ENCODE peak calls at places on chromosome 22, in ten cellular contexts. One of them, this sample, is unnamed.

GRCh38 chr22:48199667-48200066 is 1437.2 kb downstream of the TBC1D22A start:
- DNase-seq in foreskin keratinocyte: no peak
- DNase-seq in K562: no peak
- DNase-seq in bronchial epithelial cell: no peak
- DNase-seq in stimulated activated CD8-positive, alpha-beta memory T cell treated with anti-CD3 and anti-CD28 coated beads, Interleukin-15, amount 100 ng/mL, for 24 hours: no peak
- DNase-seq in T-cell: no peak
- DNase-seq in stimulated activated CD4-positive, alpha-beta T cell treated with anti-CD3 and anti-CD28 coated beads, TNF-alpha, amount 100 ng/mL, for 48 hours: no peak
- DNase-seq in NCI-H2081 treated with DMSO at 0.1 percent for 48 hours: no peak
- DNase-seq in choroid plexus epithelial cell: no peak
- DNase-seq in midbrain: no peak
- DNase-seq in this sample: no peak

GRCh38 chr22:20396639-20397038 is 2.7 kb downstream of the ZNF74 start:
- DNase-seq in midbrain: no peak
- DNase-seq in bronchial epithelial cell: no peak
- DNase-seq in K562: no peak
- DNase-seq in stimulated activated CD4-positive, alpha-beta T cell treated with anti-CD3 and anti-CD28 coated beads, TNF-alpha, amount 100 ng/mL, for 48 hours: no peak
- DNase-seq in T-cell: no peak
- DNase-seq in stimulated activated CD8-positive, alpha-beta memory T cell treated with anti-CD3 and anti-CD28 coated beads, Interleukin-15, amount 100 ng/mL, for 24 hours: no peak
- DNase-seq in foreskin keratinocyte: no peak
- DNase-seq in choroid plexus epithelial cell: peak
- DNase-seq in NCI-H2081 treated with DMSO at 0.1 percent for 48 hours: no peak
- DNase-seq in this sample: no peak

GRCh38 chr22:43334378-43334777 is 8.8 kb downstream of the SCUBE1 start:
- DNase-seq in stimulated activated CD4-positive, alpha-beta T cell treated with anti-CD3 and anti-CD28 coated beads, TNF-alpha, amount 100 ng/mL, for 48 hours: no peak
- DNase-seq in bronchial epithelial cell: no peak
- DNase-seq in NCI-H2081 treated with DMSO at 0.1 percent for 48 hours: no peak
- DNase-seq in choroid plexus epithelial cell: no peak
- DNase-seq in midbrain: no peak
- DNase-seq in K562: no peak
- DNase-seq in T-cell: no peak
- DNase-seq in foreskin keratinocyte: no peak
- DNase-seq in stimulated activated CD8-positive, alpha-beta memory T cell treated with anti-CD3 and anti-CD28 coated beads, Interleukin-15, amount 100 ng/mL, for 24 hours: no peak
- DNase-seq in this sample: no peak

GRCh38 chr22:46542011-46542985 is 4.9 kb upstream of the CELSR1 start:
- DNase-seq in K562: peak
- DNase-seq in stimulated activated CD4-positive, alpha-beta T cell treated with anti-CD3 and anti-CD28 coated beads, TNF-alpha, amount 100 ng/mL, for 48 hours: peak
- DNase-seq in stimulated activated CD8-positive, alpha-beta memory T cell treated with anti-CD3 and anti-CD28 coated beads, Interleukin-15, amount 100 ng/mL, for 24 hours: peak
- DNase-seq in T-cell: peak
- DNase-seq in choroid plexus epithelial cell: peak
- DNase-seq in foreskin keratinocyte: no peak
- DNase-seq in bronchial epithelial cell: peak
- DNase-seq in midbrain: peak
- DNase-seq in NCI-H2081 treated with DMSO at 0.1 percent for 48 hours: no peak
- DNase-seq in this sample: peak

GRCh38 chr22:45580703-45581381 is 78.2 kb downstream of the FBLN1 start:
- DNase-seq in midbrain: no peak
- DNase-seq in NCI-H2081 treated with DMSO at 0.1 percent for 48 hours: no peak
- DNase-seq in choroid plexus epithelial cell: no peak
- DNase-seq in K562: no peak
- DNase-seq in foreskin keratinocyte: no peak
- DNase-seq in T-cell: no peak
- DNase-seq in stimulated activated CD8-positive, alpha-beta memory T cell treated with anti-CD3 and anti-CD28 coated beads, Interleukin-15, amount 100 ng/mL, for 24 hours: no peak
- DNase-seq in bronchial epithelial cell: no peak
- DNase-seq in stimulated activated CD4-positive, alpha-beta T cell treated with anti-CD3 and anti-CD28 coated beads, TNF-alpha, amount 100 ng/mL, for 48 hours: no peak
- DNase-seq in this sample: no peak

GRCh38 chr22:29870574-29870973 is 12.4 kb upstream of the MTMR3 start:
- DNase-seq in choroid plexus epithelial cell: peak
- DNase-seq in stimulated activated CD8-positive, alpha-beta memory T cell treated with anti-CD3 and anti-CD28 coated beads, Interleukin-15, amount 100 ng/mL, for 24 hours: no peak
- DNase-seq in T-cell: no peak
- DNase-seq in foreskin keratinocyte: peak
- DNase-seq in bronchial epithelial cell: peak
- DNase-seq in K562: no peak
- DNase-seq in stimulated activated CD4-positive, alpha-beta T cell treated with anti-CD3 and anti-CD28 coated beads, TNF-alpha, amount 100 ng/mL, for 48 hours: no peak
- DNase-seq in NCI-H2081 treated with DMSO at 0.1 percent for 48 hours: no peak
- DNase-seq in midbrain: no peak
- DNase-seq in this sample: no peak

GRCh38 chr22:45893516-45893915 is 83.4 kb downstream of the WNT7B start:
- DNase-seq in stimulated activated CD4-positive, alpha-beta T cell treated with anti-CD3 and anti-CD28 coated beads, TNF-alpha, amount 100 ng/mL, for 48 hours: no peak
- DNase-seq in T-cell: no peak
- DNase-seq in K562: no peak
- DNase-seq in midbrain: no peak
- DNase-seq in choroid plexus epithelial cell: peak
- DNase-seq in bronchial epithelial cell: peak
- DNase-seq in NCI-H2081 treated with DMSO at 0.1 percent for 48 hours: no peak
- DNase-seq in foreskin keratinocyte: no peak
- DNase-seq in stimulated activated CD8-positive, alpha-beta memory T cell treated with anti-CD3 and anti-CD28 coated beads, Interleukin-15, amount 100 ng/mL, for 24 hours: no peak
- DNase-seq in this sample: no peak

GRCh38 chr22:44026630-44027511 is 2.8 kb downstream of the PARVB start:
- DNase-seq in midbrain: peak
- DNase-seq in K562: peak
- DNase-seq in NCI-H2081 treated with DMSO at 0.1 percent for 48 hours: no peak
- DNase-seq in bronchial epithelial cell: no peak
- DNase-seq in foreskin keratinocyte: no peak
- DNase-seq in stimulated activated CD8-positive, alpha-beta memory T cell treated with anti-CD3 and anti-CD28 coated beads, Interleukin-15, amount 100 ng/mL, for 24 hours: no peak
- DNase-seq in stimulated activated CD4-positive, alpha-beta T cell treated with anti-CD3 and anti-CD28 coated beads, TNF-alpha, amount 100 ng/mL, for 48 hours: peak
- DNase-seq in choroid plexus epithelial cell: peak
- DNase-seq in T-cell: peak
- DNase-seq in this sample: no peak

GRCh38 chr22:39212721-39213376 is 31.9 kb downstream of the PDGFB start:
- DNase-seq in T-cell: no peak
- DNase-seq in midbrain: no peak
- DNase-seq in bronchial epithelial cell: peak
- DNase-seq in K562: peak
- DNase-seq in NCI-H2081 treated with DMSO at 0.1 percent for 48 hours: no peak
- DNase-seq in choroid plexus epithelial cell: peak
- DNase-seq in stimulated activated CD8-positive, alpha-beta memory T cell treated with anti-CD3 and anti-CD28 coated beads, Interleukin-15, amount 100 ng/mL, for 24 hours: no peak
- DNase-seq in stimulated activated CD4-positive, alpha-beta T cell treated with anti-CD3 and anti-CD28 coated beads, TNF-alpha, amount 100 ng/mL, for 48 hours: no peak
- DNase-seq in foreskin keratinocyte: peak
- DNase-seq in this sample: no peak

GRCh38 chr22:21765909-21766529 is 30.4 kb upstream of the YPEL1 start:
- DNase-seq in K562: no peak
- DNase-seq in bronchial epithelial cell: no peak
- DNase-seq in midbrain: no peak
- DNase-seq in stimulated activated CD4-positive, alpha-beta T cell treated with anti-CD3 and anti-CD28 coated beads, TNF-alpha, amount 100 ng/mL, for 48 hours: no peak
- DNase-seq in stimulated activated CD8-positive, alpha-beta memory T cell treated with anti-CD3 and anti-CD28 coated beads, Interleukin-15, amount 100 ng/mL, for 24 hours: no peak
- DNase-seq in T-cell: no peak
- DNase-seq in choroid plexus epithelial cell: no peak
- DNase-seq in NCI-H2081 treated with DMSO at 0.1 percent for 48 hours: no peak
- DNase-seq in foreskin keratinocyte: no peak
- DNase-seq in this sample: no peak

GRCh38 chr22:31346733-31347250 is 646 bp upstream of the PATZ1 start:
- DNase-seq in K562: peak
- DNase-seq in foreskin keratinocyte: no peak
- DNase-seq in T-cell: peak
- DNase-seq in stimulated activated CD4-positive, alpha-beta T cell treated with anti-CD3 and anti-CD28 coated beads, TNF-alpha, amount 100 ng/mL, for 48 hours: peak
- DNase-seq in midbrain: peak
- DNase-seq in choroid plexus epithelial cell: peak
- DNase-seq in stimulated activated CD8-positive, alpha-beta memory T cell treated with anti-CD3 and anti-CD28 coated beads, Interleukin-15, amount 100 ng/mL, for 24 hours: no peak
- DNase-seq in NCI-H2081 treated with DMSO at 0.1 percent for 48 hours: no peak
- DNase-seq in bronchial epithelial cell: no peak
- DNase-seq in this sample: peak

GRCh38 chr22:46934172-46934745 is 171.8 kb downstream of the TBC1D22A start:
- DNase-seq in K562: no peak
- DNase-seq in stimulated activated CD4-positive, alpha-beta T cell treated with anti-CD3 and anti-CD28 coated beads, TNF-alpha, amount 100 ng/mL, for 48 hours: no peak
- DNase-seq in midbrain: no peak
- DNase-seq in choroid plexus epithelial cell: no peak
- DNase-seq in bronchial epithelial cell: no peak
- DNase-seq in foreskin keratinocyte: no peak
- DNase-seq in T-cell: no peak
- DNase-seq in stimulated activated CD8-positive, alpha-beta memory T cell treated with anti-CD3 and anti-CD28 coated beads, Interleukin-15, amount 100 ng/mL, for 24 hours: no peak
- DNase-seq in NCI-H2081 treated with DMSO at 0.1 percent for 48 hours: no peak
- DNase-seq in this sample: no peak

GRCh38 chr22:48448821-48449220 is 1378.9 kb downstream of the BRD1 start:
- DNase-seq in T-cell: no peak
- DNase-seq in K562: no peak
- DNase-seq in choroid plexus epithelial cell: no peak
- DNase-seq in NCI-H2081 treated with DMSO at 0.1 percent for 48 hours: no peak
- DNase-seq in stimulated activated CD4-positive, alpha-beta T cell treated with anti-CD3 and anti-CD28 coated beads, TNF-alpha, amount 100 ng/mL, for 48 hours: no peak
- DNase-seq in foreskin keratinocyte: no peak
- DNase-seq in stimulated activated CD8-positive, alpha-beta memory T cell treated with anti-CD3 and anti-CD28 coated beads, Interleukin-15, amount 100 ng/mL, for 24 hours: no peak
- DNase-seq in bronchial epithelial cell: no peak
- DNase-seq in midbrain: no peak
- DNase-seq in this sample: no peak

GRCh38 chr22:44661659-44662569 is 40.1 kb upstream of the PRR5 start:
- DNase-seq in stimulated activated CD4-positive, alpha-beta T cell treated with anti-CD3 and anti-CD28 coated beads, TNF-alpha, amount 100 ng/mL, for 48 hours: no peak
- DNase-seq in foreskin keratinocyte: no peak
- DNase-seq in stimulated activated CD8-positive, alpha-beta memory T cell treated with anti-CD3 and anti-CD28 coated beads, Interleukin-15, amount 100 ng/mL, for 24 hours: no peak
- DNase-seq in T-cell: no peak
- DNase-seq in midbrain: no peak
- DNase-seq in NCI-H2081 treated with DMSO at 0.1 percent for 48 hours: no peak
- DNase-seq in choroid plexus epithelial cell: no peak
- DNase-seq in K562: no peak
- DNase-seq in bronchial epithelial cell: no peak
- DNase-seq in this sample: no peak

GRCh38 chr22:31681625-31682345 is 19.8 kb upstream of the PISD start:
- DNase-seq in bronchial epithelial cell: no peak
- DNase-seq in stimulated activated CD8-positive, alpha-beta memory T cell treated with anti-CD3 and anti-CD28 coated beads, Interleukin-15, amount 100 ng/mL, for 24 hours: no peak
- DNase-seq in choroid plexus epithelial cell: peak
- DNase-seq in T-cell: no peak
- DNase-seq in midbrain: no peak
- DNase-seq in stimulated activated CD4-positive, alpha-beta T cell treated with anti-CD3 and anti-CD28 coated beads, TNF-alpha, amount 100 ng/mL, for 48 hours: no peak
- DNase-seq in K562: no peak
- DNase-seq in foreskin keratinocyte: no peak
- DNase-seq in NCI-H2081 treated with DMSO at 0.1 percent for 48 hours: no peak
- DNase-seq in this sample: no peak

GRCh38 chr22:21003782-21004181 is 1.9 kb upstream of the THAP7 start:
- DNase-seq in bronchial epithelial cell: no peak
- DNase-seq in NCI-H2081 treated with DMSO at 0.1 percent for 48 hours: peak
- DNase-seq in K562: peak
- DNase-seq in midbrain: no peak
- DNase-seq in choroid plexus epithelial cell: no peak
- DNase-seq in T-cell: no peak
- DNase-seq in stimulated activated CD8-positive, alpha-beta memory T cell treated with anti-CD3 and anti-CD28 coated beads, Interleukin-15, amount 100 ng/mL, for 24 hours: no peak
- DNase-seq in foreskin keratinocyte: no peak
- DNase-seq in stimulated activated CD4-positive, alpha-beta T cell treated with anti-CD3 and anti-CD28 coated beads, TNF-alpha, amount 100 ng/mL, for 48 hours: no peak
- DNase-seq in this sample: no peak

GRCh38 chr22:31650391-31650790 is 11.6 kb downstream of the PISD start:
- DNase-seq in K562: no peak
- DNase-seq in foreskin keratinocyte: peak
- DNase-seq in stimulated activated CD8-positive, alpha-beta memory T cell treated with anti-CD3 and anti-CD28 coated beads, Interleukin-15, amount 100 ng/mL, for 24 hours: no peak
- DNase-seq in stimulated activated CD4-positive, alpha-beta T cell treated with anti-CD3 and anti-CD28 coated beads, TNF-alpha, amount 100 ng/mL, for 48 hours: no peak
- DNase-seq in bronchial epithelial cell: peak
- DNase-seq in T-cell: no peak
- DNase-seq in midbrain: no peak
- DNase-seq in NCI-H2081 treated with DMSO at 0.1 percent for 48 hours: no peak
- DNase-seq in choroid plexus epithelial cell: peak
- DNase-seq in this sample: no peak

GRCh38 chr22:43434601-43435311 is 22.9 kb downstream of the MPPED1 start:
- DNase-seq in bronchial epithelial cell: no peak
- DNase-seq in foreskin keratinocyte: no peak
- DNase-seq in NCI-H2081 treated with DMSO at 0.1 percent for 48 hours: no peak
- DNase-seq in K562: no peak
- DNase-seq in stimulated activated CD8-positive, alpha-beta memory T cell treated with anti-CD3 and anti-CD28 coated beads, Interleukin-15, amount 100 ng/mL, for 24 hours: no peak
- DNase-seq in midbrain: no peak
- DNase-seq in T-cell: no peak
- DNase-seq in stimulated activated CD4-positive, alpha-beta T cell treated with anti-CD3 and anti-CD28 coated beads, TNF-alpha, amount 100 ng/mL, for 48 hours: no peak
- DNase-seq in choroid plexus epithelial cell: no peak
- DNase-seq in this sample: no peak

GRCh38 chr22:22745225-22746060 is 101.0 kb downstream of the GGTLC2 start:
- DNase-seq in choroid plexus epithelial cell: peak
- DNase-seq in stimulated activated CD8-positive, alpha-beta memory T cell treated with anti-CD3 and anti-CD28 coated beads, Interleukin-15, amount 100 ng/mL, for 24 hours: no peak
- DNase-seq in midbrain: peak
- DNase-seq in T-cell: no peak
- DNase-seq in stimulated activated CD4-positive, alpha-beta T cell treated with anti-CD3 and anti-CD28 coated beads, TNF-alpha, amount 100 ng/mL, for 48 hours: no peak
- DNase-seq in K562: peak
- DNase-seq in NCI-H2081 treated with DMSO at 0.1 percent for 48 hours: no peak
- DNase-seq in foreskin keratinocyte: no peak
- DNase-seq in bronchial epithelial cell: peak
- DNase-seq in this sample: no peak

GRCh38 chr22:45504703-45505341 is 2.1 kb downstream of the FBLN1 start:
- DNase-seq in T-cell: no peak
- DNase-seq in midbrain: no peak
- DNase-seq in choroid plexus epithelial cell: peak
- DNase-seq in NCI-H2081 treated with DMSO at 0.1 percent for 48 hours: no peak
- DNase-seq in K562: no peak
- DNase-seq in stimulated activated CD4-positive, alpha-beta T cell treated with anti-CD3 and anti-CD28 coated beads, TNF-alpha, amount 100 ng/mL, for 48 hours: no peak
- DNase-seq in foreskin keratinocyte: no peak
- DNase-seq in bronchial epithelial cell: peak
- DNase-seq in stimulated activated CD8-positive, alpha-beta memory T cell treated with anti-CD3 and anti-CD28 coated beads, Interleukin-15, amount 100 ng/mL, for 24 hours: no peak
- DNase-seq in this sample: no peak

GRCh38 chr22:50507991-50508884 is at the start of gene NCAPH2:
- DNase-seq in K562: peak
- DNase-seq in stimulated activated CD4-positive, alpha-beta T cell treated with anti-CD3 and anti-CD28 coated beads, TNF-alpha, amount 100 ng/mL, for 48 hours: peak
- DNase-seq in choroid plexus epithelial cell: peak
- DNase-seq in stimulated activated CD8-positive, alpha-beta memory T cell treated with anti-CD3 and anti-CD28 coated beads, Interleukin-15, amount 100 ng/mL, for 24 hours: peak
- DNase-seq in foreskin keratinocyte: peak
- DNase-seq in T-cell: peak
- DNase-seq in NCI-H2081 treated with DMSO at 0.1 percent for 48 hours: peak
- DNase-seq in bronchial epithelial cell: peak
- DNase-seq in midbrain: peak
- DNase-seq in this sample: peak